ENCODE peak calls at places on chromosomes 4 and X, in eight cellular contexts. W, V, Y, L, S, E, P and O are unnamed samples.

GRCh38 chr4:134200811-134201215 is 776 bp downstream of the PABPC4L start:
- DNase-seq in P (no peak), V (no peak), W (no peak), L (no peak), S (no peak), E (peak), Y (no peak), O (no peak)

GRCh38 chr4:26061248-26061986 is 147.4 kb downstream of the SMIM20 start:
- DNase-seq in Y (peak), E (no peak), V (peak), S (no peak), L (peak), W (no peak), P (no peak), O (no peak)

GRCh38 chrX:9089652-9090051 is 55.7 kb upstream of the FAM9B start:
- DNase-seq in P (no peak), S (no peak), E (no peak), V (no peak), Y (no peak), W (no peak), L (no peak), O (no peak)

GRCh38 chr4:10482913-10483312 is 25.7 kb upstream of the ZNF518B start:
- DNase-seq in E (no peak), Y (no peak), P (no peak), L (no peak), S (no peak), V (no peak), W (no peak), O (no peak)

GRCh38 chr4:86155766-86156165 is 204.1 kb downstream of the MAPK10 start:
- DNase-seq in W (no peak), Y (no peak), P (no peak), E (no peak), S (no peak), V (no peak), L (no peak), O (no peak)

GRCh38 chr4:113255628-113256027 is 206.2 kb downstream of the ANK2 start:
- DNase-seq in V (no peak), W (no peak), Y (no peak), S (no peak), P (no peak), L (no peak), E (no peak), O (no peak)

GRCh38 chr4:83113429-83113786 is 1.1 kb downstream of the PLAC8 start:
- DNase-seq in W (no peak), S (no peak), P (no peak), L (no peak), E (no peak), Y (no peak), V (peak), O (no peak)

GRCh38 chr4:54726907-54727306 is 69.2 kb downstream of the KIT start:
- DNase-seq in S (no peak), L (no peak), E (no peak), W (no peak), P (no peak), V (no peak), Y (no peak), O (no peak)

GRCh38 chrX:67601771-67602170 is 58.0 kb downstream of the AR start:
- DNase-seq in P (no peak), V (no peak), W (no peak), S (no peak), L (no peak), Y (no peak), E (no peak), O (no peak)

GRCh38 chr4:7335363-7336066 is 99.2 kb downstream of the PSAPL1 start:
- DNase-seq in E (peak), L (peak), P (no peak), W (no peak), Y (peak), V (peak), S (peak), O (no peak)

GRCh38 chrX:107805179-107805578 is 20.5 kb upstream of the MID2 start:
- DNase-seq in V (no peak), W (no peak), Y (no peak), P (no peak), E (no peak), L (no peak), S (no peak), O (no peak)

GRCh38 chrX:50799531-50799961 is 14.4 kb downstream of the SHROOM4 start:
- DNase-seq in P (no peak), L (no peak), Y (no peak), S (no peak), E (no peak), W (peak), V (no peak), O (no peak)

GRCh38 chr4:55838356-55838755 is 15.1 kb upstream of the EXOC1 start:
- DNase-seq in L (no peak), Y (no peak), P (no peak), V (no peak), E (no peak), S (no peak), W (peak), O (no peak)

GRCh38 chrX:135114392-135114791 is 5.9 kb downstream of the ETDB start:
- DNase-seq in Y (no peak), L (peak), E (no peak), P (no peak), S (no peak), V (no peak), W (no peak), O (no peak)

GRCh38 chrX:22063284-22063683 is 31.2 kb downstream of the PHEX start:
- DNase-seq in Y (no peak), W (no peak), S (no peak), L (peak), P (no peak), E (no peak), V (no peak), O (no peak)

GRCh38 chr4:2255501-2256155 is 6.3 kb downstream of the MXD4 start:
- DNase-seq in S (peak), Y (peak), V (no peak), P (no peak), E (peak), W (no peak), L (no peak), O (no peak)

GRCh38 chr4:48255130-48255958 is 14.3 kb downstream of the TEC start:
- DNase-seq in W (no peak), Y (no peak), E (no peak), P (no peak), S (no peak), V (no peak), L (no peak), O (no peak)

GRCh38 chr4:108030332-108030731 is 40.6 kb downstream of the HADH start:
- DNase-seq in W (no peak), V (peak), Y (peak), P (peak), L (peak), E (no peak), S (no peak), O (peak)

GRCh38 chrX:47662144-47662657 is 3.2 kb upstream of the UXT start:
- DNase-seq in P (no peak), E (no peak), Y (no peak), L (no peak), W (peak), S (no peak), V (no peak), O (peak)

GRCh38 chrX:154305481-154306205 is 10.0 kb downstream of the TKTL1 start:
- DNase-seq in Y (no peak), P (no peak), V (no peak), L (no peak), W (no peak), E (no peak), S (no peak), O (no peak)

GRCh38 chr4:142777045-142777743 is 68.9 kb downstream of the INPP4B start:
- DNase-seq in W (no peak), Y (peak), E (no peak), V (no peak), L (no peak), P (no peak), S (no peak), O (no peak)

GRCh38 chr4:7761720-7762119 is 177.9 kb downstream of the AFAP1 start:
- DNase-seq in W (no peak), S (peak), L (peak), V (peak), E (peak), Y (peak), P (peak), O (no peak)

GRCh38 chr4:108320066-108320465 is 151.3 kb upstream of the LEF1 start:
- DNase-seq in E (no peak), S (no peak), L (no peak), W (no peak), Y (no peak), P (no peak), V (no peak), O (no peak)

GRCh38 chrX:54921427-54922021 is 900 bp downstream of the TRO start:
- DNase-seq in E (peak), S (peak), W (no peak), P (peak), Y (peak), L (peak), V (no peak), O (peak)

GRCh38 chr4:30720656-30721352 is 635 bp downstream of the PCDH7 start:
- DNase-seq in L (no peak), Y (no peak), E (peak), S (no peak), V (no peak), P (no peak), W (no peak), O (no peak)

GRCh38 chr4:154344686-154345085 is 146.9 kb downstream of the DCHS2 start:
- DNase-seq in W (no peak), E (no peak), S (no peak), L (no peak), P (no peak), Y (peak), V (no peak), O (no peak)